ENCODE peak calls at places on chromosomes 4 and X, in eight cellular contexts. F is kidney, E is pancreas, N is psoas muscle, M is mucosa of descending colon, U is mammary epithelial cell, T is cardiac muscle cell, K is lower leg skin. B is an unnamed sample.

GRCh38 chrX:69032601-69033000 is 132.7 kb downstream of the PJA1 start:
- DNase-seq in F (no peak), E (no peak), N (no peak), M (no peak), U (peak; percentile 84), T (no peak), K (no peak), B (peak; percentile 88)

GRCh38 chr4:11368701-11369115 is 60.0 kb downstream of the HS3ST1 start:
- DNase-seq in F (peak; percentile 72), E (no peak), N (no peak), M (no peak), U (no peak), T (no peak), K (no peak), B (no peak)

GRCh38 chr4:2132438-2132837 is 73.3 kb downstream of the NAT8L start:
- DNase-seq in F (no peak), E (no peak), N (no peak), M (no peak), U (no peak), T (no peak), K (no peak), B (no peak)

GRCh38 chr4:69167300-69167699 is 47.2 kb downstream of the UGT2B11 start:
- DNase-seq in F (no peak), E (no peak), N (no peak), M (no peak), U (peak; percentile 2), T (no peak), K (no peak), B (peak; percentile 2)

GRCh38 chr4:73446336-73446938 is 10.4 kb downstream of the AFP start:
- DNase-seq in F (no peak), E (no peak), N (no peak), M (peak; percentile 45), U (peak; percentile 43), T (peak; percentile 63), K (no peak), B (peak; percentile 65)

GRCh38 chrX:29359276-29359675 is 772.0 kb downstream of the IL1RAPL1 start:
- DNase-seq in F (no peak), E (no peak), N (no peak), M (no peak), U (no peak), T (no peak), K (no peak), B (no peak)

GRCh38 chr4:173448103-173448502 is 49.2 kb upstream of the SCRG1 start:
- DNase-seq in F (no peak), E (no peak), N (no peak), M (no peak), U (no peak), T (peak; percentile 34), K (no peak), B (no peak)

GRCh38 chr4:95556460-95556859 is 7.7 kb upstream of the UNC5C start:
- DNase-seq in F (no peak), E (no peak), N (no peak), M (no peak), U (peak; percentile 72), T (peak; percentile 65), K (no peak), B (peak; percentile 78)

GRCh38 chrX:3129256-3129655 is 88.0 kb downstream of the ARSF start:
- DNase-seq in F (no peak), E (no peak), N (no peak), M (no peak), U (peak; percentile 31), T (peak; percentile 25), K (no peak), B (peak; percentile 7)

GRCh38 chrX:136168929-136169735 is 21.8 kb downstream of the FHL1 start:
- DNase-seq in F (no peak), E (no peak), N (peak; percentile 64), M (peak; percentile 23), U (peak; percentile 18), T (peak; percentile 83), K (peak; percentile 89), B (peak; percentile 53)

GRCh38 chr4:173237722-173238121 is 69.1 kb downstream of the GALNT7 start:
- DNase-seq in F (no peak), E (no peak), N (no peak), M (no peak), U (no peak), T (no peak), K (no peak), B (no peak)

GRCh38 chr4:87073570-87074470 is 139.0 kb downstream of the AFF1 start:
- DNase-seq in F (peak; percentile 82), E (no peak), N (no peak), M (peak; percentile 66), U (peak; percentile 17), T (peak; percentile 37), K (no peak), B (peak; percentile 73)

GRCh38 chrX:23919148-23919547 is 11.3 kb downstream of the CXorf58 start:
- DNase-seq in F (no peak), E (no peak), N (no peak), M (no peak), U (no peak), T (no peak), K (no peak), B (no peak)

DNA sequence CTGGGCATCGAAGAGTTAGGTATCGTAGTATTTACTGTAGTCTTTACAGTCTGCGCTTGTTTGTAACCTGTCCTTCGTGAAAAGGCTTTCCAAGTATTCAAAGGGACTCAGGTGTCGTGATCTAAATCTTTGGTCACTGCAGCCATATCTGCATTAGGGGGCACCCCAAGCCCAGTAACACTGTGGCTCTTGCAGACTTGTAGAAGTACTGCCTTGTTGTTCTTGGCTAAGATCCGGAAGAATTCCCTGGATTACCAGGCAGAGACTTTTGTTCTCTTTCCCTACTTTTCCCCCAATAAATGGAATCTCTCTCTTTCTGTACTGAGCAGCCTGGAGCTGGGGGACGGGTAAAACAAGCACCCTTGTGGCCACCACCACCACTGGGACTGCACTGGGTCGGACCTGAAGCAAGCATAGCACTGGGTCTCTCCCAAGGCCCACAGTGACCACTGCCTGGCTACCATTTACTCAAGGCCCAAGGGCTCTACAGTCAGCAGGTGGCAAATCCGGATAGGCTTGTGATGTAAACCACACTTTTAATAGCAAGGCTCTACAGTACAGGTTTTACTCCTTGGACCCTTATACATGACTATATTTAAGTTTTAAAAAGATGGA is 12.0 kb downstream of the CXorf58 start:
- DNase-seq in F (no peak), E (no peak), N (no peak), M (peak; percentile 28), U (no peak), T (peak; percentile 41), K (no peak), B (no peak)
- TF ChIP-seq CTCF in F (peak; percentile 15), E (no peak), N (no peak), M (no peak), U (no peak), T (peak; percentile 31), K (no peak), B (no peak)

GRCh38 chrX:140822184-140822583 is 112.6 kb downstream of the LINC00632 start:
- DNase-seq in F (no peak), E (no peak), N (no peak), M (no peak), U (no peak), T (no peak), K (no peak), B (no peak)

GRCh38 chrX:140817943-140818342 is 108.4 kb downstream of the LINC00632 start:
- DNase-seq in F (no peak), E (no peak), N (no peak), M (no peak), U (no peak), T (peak; percentile 38), K (no peak), B (peak; percentile 13)

GRCh38 chrX:140821280-140821679 is 111.7 kb downstream of the LINC00632 start:
- DNase-seq in F (no peak), E (no peak), N (no peak), M (no peak), U (no peak), T (no peak), K (no peak), B (no peak)

GRCh38 chrX:140822861-140823260 is 113.3 kb downstream of the LINC00632 start:
- DNase-seq in F (no peak), E (no peak), N (no peak), M (no peak), U (no peak), T (no peak), K (no peak), B (no peak)
- H3K4me3 ChIP-seq in F (no peak overlapping the region), E (no peak overlapping the region), N (no peak overlapping the region), M (no peak overlapping the region), U (no peak overlapping the region), T (no peak overlapping the region), K (no peak overlapping the region), B (no peak overlapping the region)

DNA sequence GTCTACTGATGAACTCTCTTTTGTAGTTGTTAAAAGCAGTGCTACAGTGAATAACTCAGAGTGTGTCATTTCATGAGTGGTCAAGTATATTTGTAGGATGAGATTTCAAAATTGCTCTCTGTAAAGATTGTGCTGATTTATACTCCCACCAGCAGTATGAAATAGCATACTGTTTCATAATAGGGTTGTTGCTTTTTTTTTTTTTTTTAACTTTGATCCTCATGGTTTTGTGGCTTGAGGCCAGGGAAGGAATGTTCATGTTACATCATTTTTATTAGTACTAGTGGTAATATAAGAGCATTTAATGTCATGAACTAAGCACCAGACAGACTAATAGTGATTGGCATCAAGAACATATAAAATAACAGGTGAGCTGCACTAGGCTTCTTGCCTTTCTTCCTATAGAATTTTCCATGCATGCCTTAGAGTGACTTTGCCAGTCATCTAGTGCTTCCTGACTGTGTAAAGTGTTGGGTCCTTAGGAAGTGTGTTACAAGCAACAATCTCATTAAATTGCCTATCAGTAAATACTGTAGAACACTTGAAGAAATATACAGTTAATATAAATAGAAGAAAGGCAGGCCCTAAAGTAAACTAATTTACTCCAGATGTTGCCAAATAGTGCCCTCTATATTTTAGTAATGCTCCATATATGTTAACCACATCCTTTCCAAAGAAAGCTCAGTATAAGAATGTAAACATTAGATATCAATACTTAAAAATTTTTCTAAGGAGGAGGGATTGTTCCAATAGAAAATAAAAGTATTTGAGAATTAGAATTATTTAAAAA is 38.6 kb upstream of the MSMO1 start:
- DNase-seq in F (no peak), E (no peak), N (no peak), M (no peak), U (peak; percentile 69), T (peak; percentile 86), K (no peak), B (peak; percentile 77)
- TF ChIP-seq CTCF in F (no peak), E (no peak), N (no peak), M (no peak), U (no peak), T (no peak), K (no peak), B (no peak)

GRCh38 chrX:40167240-40168182 is 69.8 kb upstream of the BCOR start:
- DNase-seq in F (no peak), E (peak; percentile 61), N (peak; percentile 72), M (peak; percentile 40), U (no peak), T (no peak), K (no peak), B (no peak)

GRCh38 chrX:40165861-40166260 is 68.1 kb upstream of the BCOR start:
- DNase-seq in F (peak; percentile 12), E (no peak), N (no peak), M (no peak), U (no peak), T (no peak), K (no peak), B (no peak)

GRCh38 chrX:40169193-40170086 is 71.7 kb upstream of the BCOR start:
- DNase-seq in F (peak; percentile 89), E (peak; percentile 43), N (peak; percentile 66), M (peak; percentile 80), U (no peak), T (peak; percentile 83), K (no peak), B (peak; percentile 61)

GRCh38 chrX:40166582-40166981 is 68.8 kb upstream of the BCOR start:
- DNase-seq in F (no peak), E (no peak), N (peak; percentile 56), M (no peak), U (no peak), T (no peak), K (no peak), B (no peak)

GRCh38 chrX:40168183-40169015 is 70.6 kb upstream of the BCOR start:
- DNase-seq in F (no peak), E (no peak), N (no peak), M (no peak), U (no peak), T (no peak), K (no peak), B (no peak)
- H3K4me3 ChIP-seq in F (no peak overlapping the region), E (peak overlapping the region; percentile 30), N (peak overlapping the region; percentile 65), M (no peak overlapping the region), U (no peak overlapping the region), T (peak overlapping the region; percentile 21), K (no peak overlapping the region), B (no peak overlapping the region)

B was measured in bronchial epithelial cell.